ENCODE peak calls at places on chromosomes 11 and 22, in seven cellular contexts. C, A, O, K, T, X and L are unnamed samples.

GRCh38 chr11:72013765-72014711 is 15.3 kb downstream of the IL18BP start:
- DNase-seq in C (no peak), A (no peak), O (no peak), K (no peak), T (no peak), X (no peak), L (no peak)

GRCh38 chr11:561148-562003 is 606 bp downstream of the RASSF7 start:
- DNase-seq in C (peak), A (no peak), O (no peak), K (no peak), T (no peak), X (no peak), L (peak)

GRCh38 chr22:46916886-46917625 is 154.6 kb downstream of the TBC1D22A start:
- DNase-seq in C (no peak), A (no peak), O (no peak), K (no peak), T (no peak), X (no peak), L (no peak)

GRCh38 chr11:130478204-130478701 is 29.8 kb downstream of the ADAMTS15 start:
- DNase-seq in C (peak), A (no peak), O (no peak), K (no peak), T (no peak), X (peak), L (no peak)

GRCh38 chr11:12818333-12819015 is 144.3 kb downstream of the TEAD1 start:
- DNase-seq in C (no peak), A (no peak), O (no peak), K (no peak), T (no peak), X (peak), L (no peak)

GRCh38 chr22:23249506-23250423 is 69.5 kb downstream of the BCR start:
- DNase-seq in C (no peak), A (no peak), O (no peak), K (no peak), T (no peak), X (no peak), L (no peak)

GRCh38 chr11:45187375-45187774 is 40.9 kb downstream of the PRDM11 start:
- DNase-seq in C (no peak), A (no peak), O (no peak), K (no peak), T (no peak), X (no peak), L (no peak)

GRCh38 chr22:31247726-31248125 is 35.6 kb downstream of the LIMK2 start:
- DNase-seq in C (no peak), A (no peak), O (no peak), K (no peak), T (peak), X (no peak), L (no peak)

GRCh38 chr11:129215506-129216245 is 23.6 kb upstream of the ARHGAP32 start:
- DNase-seq in C (no peak), A (no peak), O (no peak), K (no peak), T (no peak), X (no peak), L (peak)

GRCh38 chr11:64384981-64385952 is 26.3 kb downstream of the RPS6KA4 start:
- DNase-seq in C (no peak), A (no peak), O (no peak), K (no peak), T (no peak), X (no peak), L (no peak)

GRCh38 chr22:33758961-33759360 is 161.3 kb downstream of the LARGE1 start:
- DNase-seq in C (no peak), A (no peak), O (no peak), K (no peak), T (no peak), X (no peak), L (no peak)

GRCh38 chr11:1116666-1117390 is 40.9 kb upstream of the MUC5AC start:
- DNase-seq in C (no peak), A (no peak), O (no peak), K (no peak), T (no peak), X (no peak), L (no peak)

GRCh38 chr11:125211191-125211953 is 46.8 kb downstream of the PKNOX2 start:
- DNase-seq in C (no peak), A (peak), O (no peak), K (no peak), T (no peak), X (no peak), L (peak)

GRCh38 chr11:94417386-94417987 is 16.3 kb upstream of the GPR83 start:
- DNase-seq in C (peak), A (no peak), O (no peak), K (no peak), T (no peak), X (peak), L (no peak)

GRCh38 chr11:21582791-21583190 is 610.1 kb upstream of the ANO5 start:
- DNase-seq in C (no peak), A (no peak), O (no peak), K (no peak), T (peak), X (no peak), L (no peak)

GRCh38 chr11:35354644-35355043 is 64.7 kb downstream of the SLC1A2 start:
- DNase-seq in C (no peak), A (no peak), O (no peak), K (no peak), T (no peak), X (no peak), L (no peak)

GRCh38 chr22:38863531-38864131 is 8.4 kb downstream of the CBX6 start:
- DNase-seq in C (no peak), A (peak), O (no peak), K (no peak), T (no peak), X (no peak), L (no peak)

GRCh38 chr22:30994960-30995359 is 25.9 kb downstream of the TUG1 start:
- DNase-seq in C (no peak), A (no peak), O (no peak), K (no peak), T (no peak), X (no peak), L (no peak)

GRCh38 chr22:47149976-47150375 is 387.5 kb downstream of the TBC1D22A start:
- DNase-seq in C (no peak), A (no peak), O (no peak), K (no peak), T (no peak), X (no peak), L (no peak)

GRCh38 chr11:8814209-8814922 is 96.6 kb upstream of the AKIP1 start:
- DNase-seq in C (peak), A (no peak), O (no peak), K (no peak), T (no peak), X (peak), L (peak)

GRCh38 chr11:84430661-84431060 is 1144.5 kb upstream of the CCDC90B start:
- DNase-seq in C (no peak), A (no peak), O (no peak), K (no peak), T (no peak), X (no peak), L (no peak)

GRCh38 chr22:19772673-19773469 is 12.3 kb downstream of the TBX1 start:
- DNase-seq in C (no peak), A (peak), O (no peak), K (no peak), T (no peak), X (no peak), L (no peak)

GRCh38 chr22:31952459-31952858 is 8.1 kb downstream of the YWHAH start:
- DNase-seq in C (peak), A (no peak), O (no peak), K (no peak), T (no peak), X (peak), L (no peak)

GRCh38 chr11:70942593-70942992 is 309.8 kb downstream of the SHANK2 start:
- DNase-seq in C (no peak), A (no peak), O (no peak), K (peak), T (no peak), X (no peak), L (no peak)

GRCh38 chr11:34132261-34132965 is 27.0 kb downstream of the NAT10 start:
- DNase-seq in C (no peak), A (no peak), O (no peak), K (no peak), T (no peak), X (no peak), L (no peak)

GRCh38 chr11:107743161-107743560 is 31.3 kb upstream of the SLN start:
- DNase-seq in C (no peak), A (no peak), O (no peak), K (no peak), T (no peak), X (no peak), L (no peak)

GRCh38 chr22:45253039-45253641 is 12.4 kb upstream of the KIAA0930 start:
- DNase-seq in C (no peak), A (no peak), O (no peak), K (no peak), T (no peak), X (no peak), L (no peak)

GRCh38 chr22:46586123-46586519 is 34.1 kb upstream of the GRAMD4 start:
- DNase-seq in C (no peak), A (peak), O (no peak), K (no peak), T (no peak), X (no peak), L (no peak)

GRCh38 chr11:112925516-112926310 is 35.5 kb upstream of the NCAM1 start:
- DNase-seq in C (peak), A (no peak), O (no peak), K (no peak), T (no peak), X (no peak), L (peak)

GRCh38 chr11:6418199-6418957 is 516 bp downstream of the APBB1 start:
- DNase-seq in C (no peak), A (peak), O (peak), K (no peak), T (no peak), X (no peak), L (no peak)

GRCh38 chr22:39662677-39663034 is 92.1 kb downstream of the CACNA1I start:
- DNase-seq in C (no peak), A (no peak), O (no peak), K (no peak), T (no peak), X (no peak), L (no peak)

GRCh38 chr11:65432686-65433582 is 10.3 kb downstream of the NEAT1 start:
- DNase-seq in C (no peak), A (no peak), O (no peak), K (no peak), T (no peak), X (peak), L (no peak)

GRCh38 chr11:3953327-3953726 is 97.9 kb downstream of the STIM1 start:
- DNase-seq in C (no peak), A (no peak), O (no peak), K (no peak), T (no peak), X (no peak), L (no peak)

GRCh38 chr11:102564110-102564509 is 33.6 kb upstream of the MMP7 start:
- DNase-seq in C (peak), A (no peak), O (no peak), K (no peak), T (no peak), X (peak), L (no peak)

GRCh38 chr11:61294717-61295595 is at the start of gene VWCE:
- DNase-seq in C (no peak), A (peak), O (peak), K (peak), T (peak), X (peak), L (no peak)

GRCh38 chr11:33980896-33981295 is 70.6 kb upstream of the CAPRIN1 start:
- DNase-seq in C (no peak), A (no peak), O (no peak), K (no peak), T (no peak), X (no peak), L (no peak)

GRCh38 chr22:35641494-35642120 is 6.6 kb upstream of the APOL6 start:
- DNase-seq in C (no peak), A (peak), O (no peak), K (no peak), T (no peak), X (no peak), L (no peak)

GRCh38 chr22:37893583-37893983 is 12.5 kb upstream of the MICALL1 start:
- DNase-seq in C (no peak), A (no peak), O (no peak), K (no peak), T (no peak), X (no peak), L (no peak)

GRCh38 chr11:128492461-128492860 is 94.9 kb downstream of the ETS1 start:
- DNase-seq in C (peak), A (no peak), O (no peak), K (no peak), T (no peak), X (peak), L (no peak)